ENCODE peak calls at places on chromosomes 5 and 9, in nine cellular contexts. One of them, this sample, is unnamed. For H3K4me1, the result is how much of the 10 kb centered on the place peaks cover.

GRCh38 chr9:106039151-106039935 is 345.0 kb downstream of the TMEM38B start:
- DNase-seq in neuronal stem cell: no peak
- DNase-seq in cardiac muscle cell: no peak
- DNase-seq in CD8-positive, alpha-beta memory T cell: no peak
- DNase-seq in IMR-90: no peak
- DNase-seq in A549: no peak
- DNase-seq in CD4-positive, alpha-beta memory T cell: no peak
- DNase-seq in ovary: no peak
- DNase-seq in astrocyte: no peak
- DNase-seq in this sample: no peak

GRCh38 chr5:175847503-175847902 is 23.9 kb upstream of the CPLX2 start:
- DNase-seq in neuronal stem cell: no peak
- DNase-seq in cardiac muscle cell: peak
- DNase-seq in CD8-positive, alpha-beta memory T cell: no peak
- DNase-seq in IMR-90: peak
- DNase-seq in A549: peak
- DNase-seq in CD4-positive, alpha-beta memory T cell: no peak
- DNase-seq in ovary: no peak
- DNase-seq in astrocyte: no peak
- DNase-seq in this sample: no peak

GRCh38 chr5:78046006-78046405 is 248.5 kb downstream of the AP3B1 start:
- DNase-seq in neuronal stem cell: no peak
- DNase-seq in cardiac muscle cell: no peak
- DNase-seq in CD8-positive, alpha-beta memory T cell: no peak
- DNase-seq in IMR-90: no peak
- DNase-seq in A549: no peak
- DNase-seq in CD4-positive, alpha-beta memory T cell: no peak
- DNase-seq in ovary: no peak
- DNase-seq in astrocyte: no peak
- DNase-seq in this sample: peak

GRCh38 chr9:130729145-130729544 is 35.6 kb downstream of the EXOSC2 start:
- DNase-seq in neuronal stem cell: no peak
- DNase-seq in cardiac muscle cell: no peak
- DNase-seq in CD8-positive, alpha-beta memory T cell: no peak
- DNase-seq in IMR-90: no peak
- DNase-seq in A549: no peak
- DNase-seq in CD4-positive, alpha-beta memory T cell: no peak
- DNase-seq in ovary: no peak
- DNase-seq in astrocyte: no peak
- DNase-seq in this sample: no peak

GRCh38 chr9:107243757-107244156 is 39.3 kb upstream of the RAD23B start:
- DNase-seq in neuronal stem cell: no peak
- DNase-seq in cardiac muscle cell: no peak
- DNase-seq in CD8-positive, alpha-beta memory T cell: no peak
- DNase-seq in IMR-90: peak
- DNase-seq in A549: no peak
- DNase-seq in CD4-positive, alpha-beta memory T cell: no peak
- DNase-seq in ovary: no peak
- DNase-seq in astrocyte: peak
- DNase-seq in this sample: no peak

GRCh38 chr5:140632366-140633080 is 452 bp downstream of the CD14 start:
- DNase-seq in neuronal stem cell: no peak
- DNase-seq in cardiac muscle cell: peak
- DNase-seq in CD8-positive, alpha-beta memory T cell: peak
- DNase-seq in IMR-90: peak
- DNase-seq in A549: no peak
- DNase-seq in CD4-positive, alpha-beta memory T cell: peak
- DNase-seq in ovary: peak
- DNase-seq in astrocyte: peak
- DNase-seq in this sample: no peak

GRCh38 chr5:124599048-124599973 is 147.1 kb downstream of the ZNF608 start:
- DNase-seq in neuronal stem cell: no peak
- DNase-seq in cardiac muscle cell: peak
- DNase-seq in CD8-positive, alpha-beta memory T cell: no peak
- DNase-seq in IMR-90: peak
- DNase-seq in A549: peak
- DNase-seq in CD4-positive, alpha-beta memory T cell: no peak
- DNase-seq in ovary: no peak
- DNase-seq in astrocyte: peak
- DNase-seq in this sample: no peak

GRCh38 chr9:133460405-133461175 is 812 bp downstream of the CACFD1 start:
- DNase-seq in neuronal stem cell: peak
- DNase-seq in cardiac muscle cell: peak
- DNase-seq in CD8-positive, alpha-beta memory T cell: peak
- DNase-seq in IMR-90: no peak
- DNase-seq in A549: peak
- DNase-seq in CD4-positive, alpha-beta memory T cell: no peak
- DNase-seq in ovary: peak
- DNase-seq in astrocyte: no peak
- DNase-seq in this sample: no peak

GRCh38 chr5:175235251-175235963 is 208.6 kb downstream of the DRD1 start:
- DNase-seq in neuronal stem cell: no peak
- DNase-seq in cardiac muscle cell: no peak
- DNase-seq in CD8-positive, alpha-beta memory T cell: no peak
- DNase-seq in IMR-90: peak
- DNase-seq in A549: no peak
- DNase-seq in CD4-positive, alpha-beta memory T cell: no peak
- DNase-seq in ovary: no peak
- DNase-seq in astrocyte: no peak
- DNase-seq in this sample: no peak

GRCh38 chr5:119340597-119341218 is 15.1 kb upstream of the TNFAIP8 start:
- DNase-seq in neuronal stem cell: no peak
- DNase-seq in cardiac muscle cell: no peak
- DNase-seq in CD8-positive, alpha-beta memory T cell: peak
- DNase-seq in IMR-90: no peak
- DNase-seq in A549: no peak
- DNase-seq in CD4-positive, alpha-beta memory T cell: peak
- DNase-seq in ovary: no peak
- DNase-seq in astrocyte: no peak
- DNase-seq in this sample: no peak
- H3K4me1 ChIP-seq in neuronal stem cell: under half
- H3K4me1 ChIP-seq in cardiac muscle cell: half or more
- H3K4me1 ChIP-seq in CD8-positive, alpha-beta memory T cell: half or more
- H3K4me1 ChIP-seq in IMR-90: under half
- H3K4me1 ChIP-seq in A549: under half
- H3K4me1 ChIP-seq in CD4-positive, alpha-beta memory T cell: half or more
- H3K4me1 ChIP-seq in ovary: under half
- H3K4me1 ChIP-seq in astrocyte: under half
- H3K4me1 ChIP-seq in this sample: under half

DNA sequence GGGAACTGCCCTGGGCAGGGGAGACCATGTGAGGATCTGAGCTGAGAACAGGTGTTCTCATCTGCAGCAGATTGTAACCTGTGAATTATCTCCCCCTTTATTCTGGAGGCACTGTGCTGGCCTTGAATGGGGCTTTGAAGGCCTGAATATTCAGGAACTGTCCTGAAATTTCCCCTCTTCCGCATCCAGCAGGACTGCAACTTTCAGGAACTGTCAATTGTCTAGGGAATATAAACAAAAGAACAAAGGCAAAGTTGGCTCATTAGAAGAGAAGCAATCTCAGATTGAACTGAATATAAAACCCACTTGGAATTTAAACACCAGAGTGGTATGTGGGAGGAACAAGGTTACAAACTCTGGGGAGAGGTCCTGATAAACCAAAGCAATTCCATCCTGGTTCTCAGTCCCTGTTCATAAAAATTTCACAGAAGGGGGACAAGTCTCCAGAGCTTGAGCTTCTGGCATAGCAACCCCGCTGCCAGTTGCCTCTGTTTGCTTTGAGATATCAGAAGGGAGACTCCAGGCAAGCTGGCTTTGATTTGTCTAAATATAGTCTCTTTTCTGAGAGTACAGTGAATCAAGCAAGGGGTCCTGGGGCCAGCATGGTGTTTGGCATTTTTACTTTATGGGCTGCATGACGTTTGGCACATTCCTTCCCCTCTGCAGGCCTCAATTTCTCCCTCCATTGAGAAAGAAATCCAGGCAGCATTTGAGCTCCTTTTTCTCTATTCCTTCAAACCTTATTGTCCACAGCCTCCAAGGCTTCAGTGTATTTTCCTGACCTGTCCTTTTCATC is 47.5 kb downstream of the ADRB2 start:
- DNase-seq in neuronal stem cell: no peak
- DNase-seq in cardiac muscle cell: no peak
- DNase-seq in CD8-positive, alpha-beta memory T cell: no peak
- DNase-seq in IMR-90: no peak
- DNase-seq in A549: no peak
- DNase-seq in CD4-positive, alpha-beta memory T cell: no peak
- DNase-seq in ovary: no peak
- DNase-seq in astrocyte: no peak
- DNase-seq in this sample: no peak
- H3K27ac ChIP-seq in neuronal stem cell: no peak
- H3K27ac ChIP-seq in cardiac muscle cell: peak
- H3K27ac ChIP-seq in CD8-positive, alpha-beta memory T cell: no peak
- H3K27ac ChIP-seq in IMR-90: no peak
- H3K27ac ChIP-seq in A549: no peak
- H3K27ac ChIP-seq in CD4-positive, alpha-beta memory T cell: no peak
- H3K27ac ChIP-seq in ovary: no peak
- H3K27ac ChIP-seq in astrocyte: no peak
- H3K27ac ChIP-seq in this sample: no peak

DNA sequence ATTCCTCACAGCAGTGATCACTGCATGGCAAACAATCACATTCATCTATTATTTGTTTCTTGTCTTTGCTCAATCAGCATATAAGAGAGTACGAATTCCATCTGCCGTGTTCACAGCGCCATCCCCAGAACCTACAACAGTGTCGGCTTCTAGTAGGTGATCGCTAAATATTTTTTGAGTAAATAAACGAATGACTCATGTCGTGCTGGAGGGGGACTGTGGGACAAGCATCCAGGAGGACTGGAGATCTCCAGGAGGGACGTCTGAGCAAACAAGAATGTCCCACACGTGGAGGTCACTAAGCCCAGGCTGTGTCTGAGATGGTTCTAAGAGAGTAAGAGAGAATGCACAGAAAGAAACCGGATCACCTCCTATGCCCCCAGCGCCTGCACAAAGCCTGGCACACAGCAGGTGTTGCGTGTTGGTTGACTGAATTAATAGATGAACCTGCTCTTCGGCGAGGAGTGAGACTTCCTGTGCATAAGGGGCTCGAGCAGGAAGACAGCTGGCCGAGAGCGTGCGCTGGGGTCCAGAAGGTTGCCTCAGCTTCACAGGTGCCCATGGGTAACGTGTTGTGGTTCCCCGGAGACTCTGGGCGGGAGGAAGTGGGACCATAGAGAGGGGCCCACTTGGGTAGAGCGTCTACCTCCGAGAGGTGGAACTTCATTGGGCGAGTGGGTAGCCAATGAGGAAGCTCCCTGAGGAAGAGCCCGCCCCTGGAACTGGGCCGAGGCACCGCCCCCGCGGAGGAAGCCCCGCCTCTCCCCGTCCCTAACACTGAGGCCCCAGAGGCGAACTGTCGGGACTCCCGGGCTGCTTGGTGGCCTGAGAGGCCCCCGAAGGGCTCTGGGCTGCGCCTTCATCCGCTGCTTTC is 193.0 kb downstream of the MELK start:
- DNase-seq in neuronal stem cell: peak
- DNase-seq in cardiac muscle cell: peak
- DNase-seq in CD8-positive, alpha-beta memory T cell: peak
- DNase-seq in IMR-90: peak
- DNase-seq in A549: peak
- DNase-seq in CD4-positive, alpha-beta memory T cell: peak
- DNase-seq in ovary: peak
- DNase-seq in astrocyte: no peak
- DNase-seq in this sample: peak
- H3K4me3 ChIP-seq in neuronal stem cell: peak
- H3K4me3 ChIP-seq in cardiac muscle cell: peak
- H3K4me3 ChIP-seq in CD8-positive, alpha-beta memory T cell: peak
- H3K4me3 ChIP-seq in IMR-90: no peak
- H3K4me3 ChIP-seq in A549: peak
- H3K4me3 ChIP-seq in CD4-positive, alpha-beta memory T cell: peak
- H3K4me3 ChIP-seq in ovary: peak
- H3K4me3 ChIP-seq in astrocyte: no peak
- H3K4me3 ChIP-seq in this sample: peak

GRCh38 chr5:14201325-14202061 is 58.4 kb downstream of the TRIO start:
- DNase-seq in neuronal stem cell: no peak
- DNase-seq in cardiac muscle cell: peak
- DNase-seq in CD8-positive, alpha-beta memory T cell: no peak
- DNase-seq in IMR-90: peak
- DNase-seq in A549: no peak
- DNase-seq in CD4-positive, alpha-beta memory T cell: no peak
- DNase-seq in ovary: no peak
- DNase-seq in astrocyte: peak
- DNase-seq in this sample: no peak

GRCh38 chr5:14199902-14200301 is 56.8 kb downstream of the TRIO start:
- DNase-seq in neuronal stem cell: no peak
- DNase-seq in cardiac muscle cell: no peak
- DNase-seq in CD8-positive, alpha-beta memory T cell: no peak
- DNase-seq in IMR-90: no peak
- DNase-seq in A549: no peak
- DNase-seq in CD4-positive, alpha-beta memory T cell: no peak
- DNase-seq in ovary: peak
- DNase-seq in astrocyte: no peak
- DNase-seq in this sample: no peak

GRCh38 chr5:14202462-14202861 is 59.3 kb downstream of the TRIO start:
- DNase-seq in neuronal stem cell: no peak
- DNase-seq in cardiac muscle cell: peak
- DNase-seq in CD8-positive, alpha-beta memory T cell: no peak
- DNase-seq in IMR-90: no peak
- DNase-seq in A549: no peak
- DNase-seq in CD4-positive, alpha-beta memory T cell: no peak
- DNase-seq in ovary: no peak
- DNase-seq in astrocyte: peak
- DNase-seq in this sample: no peak

GRCh38 chr5:14197056-14197455 is 53.9 kb downstream of the TRIO start:
- DNase-seq in neuronal stem cell: no peak
- DNase-seq in cardiac muscle cell: no peak
- DNase-seq in CD8-positive, alpha-beta memory T cell: no peak
- DNase-seq in IMR-90: no peak
- DNase-seq in A549: no peak
- DNase-seq in CD4-positive, alpha-beta memory T cell: no peak
- DNase-seq in ovary: no peak
- DNase-seq in astrocyte: no peak
- DNase-seq in this sample: no peak

GRCh38 chr5:14200312-14200990 is 57.3 kb downstream of the TRIO start:
- DNase-seq in neuronal stem cell: no peak
- DNase-seq in cardiac muscle cell: no peak
- DNase-seq in CD8-positive, alpha-beta memory T cell: no peak
- DNase-seq in IMR-90: no peak
- DNase-seq in A549: no peak
- DNase-seq in CD4-positive, alpha-beta memory T cell: no peak
- DNase-seq in ovary: no peak
- DNase-seq in astrocyte: no peak
- DNase-seq in this sample: no peak
- H3K4me1 ChIP-seq in neuronal stem cell: under half
- H3K4me1 ChIP-seq in cardiac muscle cell: under half
- H3K4me1 ChIP-seq in CD8-positive, alpha-beta memory T cell: under half
- H3K4me1 ChIP-seq in IMR-90: under half
- H3K4me1 ChIP-seq in A549: half or more
- H3K4me1 ChIP-seq in CD4-positive, alpha-beta memory T cell: under half
- H3K4me1 ChIP-seq in ovary: under half
- H3K4me1 ChIP-seq in astrocyte: half or more
- H3K4me1 ChIP-seq in this sample: under half